ENCODE peak calls at places on chromosome 14, in nine cellular contexts. E is hepatocyte, B is A673, M is osteoblast, X is tibial nerve, U is cardiac fibroblast, J is foreskin fibroblast, G is pancreas, K is fibroblast of lung. V is an unnamed sample.

GRCh38 chr14:72852194-72852593 is 41.7 kb downstream of the DPF3 start:
- DNase-seq in E (no peak), B (no peak), M (no peak), X (no peak), U (no peak), J (no peak), G (no peak), K (no peak), V (no peak)

GRCh38 chr14:97523936-97524335 is 726.8 kb downstream of the VRK1 start:
- DNase-seq in E (peak; percentile 35), B (peak; percentile 78), M (no peak), X (no peak), U (no peak), J (no peak), G (no peak), K (no peak), V (no peak)

GRCh38 chr14:40280652-40281051 is 848.4 kb upstream of the FBXO33 start:
- DNase-seq in E (no peak), B (no peak), M (no peak), X (no peak), U (no peak), J (no peak), G (no peak), K (no peak), V (no peak)

GRCh38 chr14:59419383-59419782 is 45.8 kb downstream of the GPR135 start:
- DNase-seq in E (no peak), B (no peak), M (no peak), X (no peak), U (peak; percentile 37), J (no peak), G (no peak), K (no peak), V (no peak)

GRCh38 chr14:67416810-67417209 is 4.8 kb upstream of the PLEK2 start:
- DNase-seq in E (no peak), B (no peak), M (no peak), X (no peak), U (no peak), J (no peak), G (no peak), K (no peak), V (no peak)

GRCh38 chr14:98840076-98840475 is 431.9 kb downstream of the BCL11B start:
- DNase-seq in E (no peak), B (peak; percentile 29), M (no peak), X (no peak), U (no peak), J (no peak), G (no peak), K (no peak), V (no peak)

GRCh38 chr14:45891417-45892080 is 638.5 kb upstream of the MIS18BP1 start:
- DNase-seq in E (peak; percentile 51), B (no peak), M (no peak), X (no peak), U (no peak), J (no peak), G (no peak), K (no peak), V (no peak)

GRCh38 chr14:85934123-85934885 is 404.4 kb downstream of the FLRT2 start:
- DNase-seq in E (no peak), B (no peak), M (no peak), X (no peak), U (peak; percentile 1), J (no peak), G (no peak), K (peak; percentile 21), V (no peak)

GRCh38 chr14:93490001-93490400 is 59.3 kb downstream of the UNC79 start:
- DNase-seq in E (no peak), B (no peak), M (no peak), X (no peak), U (no peak), J (no peak), G (no peak), K (no peak), V (no peak)

GRCh38 chr14:67480011-67480410 is 8.5 kb downstream of the TMEM229B start:
- DNase-seq in E (no peak), B (no peak), M (no peak), X (no peak), U (no peak), J (no peak), G (no peak), K (no peak), V (no peak)

GRCh38 chr14:55309761-55310365 is 38.6 kb downstream of the FBXO34 start:
- DNase-seq in E (no peak), B (peak; percentile 15), M (no peak), X (no peak), U (no peak), J (no peak), G (no peak), K (no peak), V (no peak)

GRCh38 chr14:78302841-78303240 is 132.7 kb downstream of the NRXN3 start:
- DNase-seq in E (no peak), B (no peak), M (no peak), X (no peak), U (no peak), J (no peak), G (no peak), K (no peak), V (no peak)

GRCh38 chr14:103284574-103285467 is 49.2 kb upstream of the EIF5 start:
- DNase-seq in E (no peak), B (no peak), M (peak; percentile 88), X (no peak), U (peak; percentile 49), J (peak; percentile 18), G (no peak), K (peak; percentile 49), V (no peak)

GRCh38 chr14:68145036-68145435 is 325.5 kb downstream of the RAD51B start:
- DNase-seq in E (no peak), B (no peak), M (no peak), X (no peak), U (no peak), J (no peak), G (no peak), K (no peak), V (no peak)

GRCh38 chr14:102878970-102879460 is 43.4 kb upstream of the AMN start:
- DNase-seq in E (peak; percentile 44), B (no peak), M (peak; percentile 59), X (no peak), U (no peak), J (peak; percentile 2), G (no peak), K (no peak), V (no peak)

GRCh38 chr14:68977741-68978549 is 1.2 kb downstream of the ACTN1 start:
- DNase-seq in E (peak; percentile 75), B (peak; percentile 63), M (peak; percentile 95), X (peak; percentile 39), U (peak; percentile 86), J (peak; percentile 94), G (peak; percentile 80), K (peak; percentile 95), V (peak; percentile 78)

GRCh38 chr14:48937796-48938195 is 648.4 kb downstream of the RPS29 start:
- DNase-seq in E (peak; percentile 19), B (peak; percentile 60), M (no peak), X (no peak), U (peak; percentile 25), J (peak; percentile 9), G (no peak), K (no peak), V (no peak)

GRCh38 chr14:89956294-89957009 is 725 bp downstream of the TDP1 start:
- DNase-seq in E (peak; percentile 80), B (peak; percentile 72), M (peak; percentile 39), X (no peak), U (peak; percentile 81), J (peak; percentile 94), G (peak; percentile 60), K (peak; percentile 85), V (peak; percentile 73)
- H3K4me3 ChIP-seq in E (peak overlapping the region; percentile 53), B (peak overlapping the region; percentile 95), M (peak overlapping the region; percentile 85), X (peak overlapping the region; percentile 84), U (peak overlapping the region; percentile 65), J (peak overlapping the region; percentile 81), G (peak overlapping the region; percentile 89), K (peak overlapping the region; percentile 79), V (peak overlapping the region; percentile 64)

DNA sequence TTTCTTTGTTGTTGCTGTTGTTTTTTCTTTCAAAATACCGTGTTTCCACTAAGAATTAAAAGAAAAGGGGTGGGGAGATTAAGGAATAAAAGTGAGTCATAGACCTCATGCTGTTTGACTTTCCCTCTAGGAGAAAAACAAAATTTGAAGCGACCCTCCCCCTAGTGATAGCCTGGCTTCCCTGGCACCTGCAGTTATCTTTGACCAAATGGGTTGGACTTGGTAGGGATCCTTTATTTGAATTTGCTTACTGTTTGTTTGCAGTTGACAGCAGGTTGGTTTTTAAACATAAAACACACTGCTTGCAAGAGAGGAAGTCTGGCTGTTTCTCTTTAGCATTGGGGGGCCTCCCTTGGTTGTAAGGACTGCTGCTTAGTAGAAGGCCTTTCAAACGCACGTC is 14.0 kb downstream of the OTX2 start:
- DNase-seq in E (no peak), B (peak; percentile 41), M (no peak), X (no peak), U (no peak), J (no peak), G (no peak), K (no peak), V (no peak)
- TF ChIP-seq CTCF in E (no peak), B (no peak), M (no peak), X (no peak), U (no peak), J (no peak), G (no peak), K (no peak), V (no peak)

DNA sequence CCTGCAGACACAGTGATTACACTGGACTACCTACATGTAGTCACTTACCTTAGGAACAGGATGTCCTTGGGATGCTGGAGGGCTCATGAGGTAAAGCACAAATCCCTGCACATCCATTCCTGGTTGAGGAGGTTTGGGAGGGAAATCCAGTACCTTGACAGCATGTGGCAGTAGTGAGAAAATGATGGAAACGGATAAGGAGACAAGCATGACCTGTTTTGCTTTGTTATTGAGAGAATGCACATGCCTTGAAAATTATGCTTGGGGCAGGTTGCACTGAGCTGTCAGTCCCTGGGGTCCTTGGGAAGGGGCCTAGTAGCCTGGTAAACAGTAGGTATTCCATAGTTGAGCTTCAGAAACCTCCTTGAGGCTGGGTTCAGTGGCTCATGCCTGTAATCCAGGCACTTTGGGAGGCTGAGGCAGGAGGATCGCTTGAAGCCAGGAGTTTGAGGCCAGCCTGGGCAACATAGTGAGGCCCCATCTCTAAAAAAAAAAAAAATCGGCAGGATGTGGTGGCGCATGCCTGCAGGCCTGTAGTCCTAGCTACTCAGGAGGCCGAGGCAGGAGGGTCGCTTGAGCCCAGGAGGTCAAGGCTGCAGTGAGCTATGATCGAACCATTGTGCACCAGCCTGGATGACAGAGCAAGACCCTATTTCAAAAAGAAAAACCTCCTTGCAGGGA is 2.0 kb upstream of the SLC25A29 start:
- DNase-seq in E (no peak), B (no peak), M (no peak), X (no peak), U (no peak), J (no peak), G (no peak), K (no peak), V (no peak)
- H3K4me3 ChIP-seq in E (peak overlapping the region; percentile 99), B (peak overlapping the region; percentile 91), M (no peak overlapping the region), X (no peak overlapping the region), U (peak overlapping the region; percentile 81), J (no peak overlapping the region), G (no peak overlapping the region), K (no peak overlapping the region), V (peak overlapping the region; percentile 80)

DNA sequence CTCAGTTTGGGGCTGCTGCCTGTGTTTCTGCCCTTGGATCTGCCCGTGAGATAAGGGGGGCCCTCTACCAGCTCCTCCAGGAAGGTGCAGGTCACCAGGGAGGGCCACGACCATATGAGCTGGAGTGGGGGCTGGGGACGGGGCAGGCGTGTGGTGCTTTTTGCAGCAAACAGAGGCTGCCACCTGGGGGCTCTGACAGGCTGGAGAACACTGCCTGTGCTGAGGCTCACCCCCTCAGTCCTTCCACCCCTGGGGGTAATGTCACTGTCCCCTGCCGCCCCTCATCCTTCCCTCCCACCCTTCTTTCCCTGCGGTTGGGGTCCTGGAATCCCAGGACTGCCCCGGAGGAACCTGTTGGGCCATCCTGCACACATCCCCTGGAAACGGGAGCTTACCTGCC is 3.2 kb downstream of the PLD4 start:
- DNase-seq in E (no peak), B (no peak), M (peak; percentile 70), X (no peak), U (no peak), J (no peak), G (no peak), K (no peak), V (no peak)
- TF ChIP-seq CTCF in E (no peak), B (no peak), M (no peak), X (no peak), U (no peak), J (no peak), G (no peak), K (no peak), V (no peak)

V was measured in astrocyte of the cerebellum.